ENCODE peak calls at places on chromosome 22, in eight cellular contexts. M is AG08396, X is AG10803, I is aorta, P is T-helper 22 cell, R is thoracic aorta, O is NCI-H526, N is ovary. E is an unnamed sample.

GRCh38 chr22:26406118-26406517 is 22.9 kb upstream of the ASPHD2 start:
- DNase-seq in M (peak; percentile 16), X (peak; percentile 17), I (no peak), P (no peak), R (no peak), O (no peak), N (no peak), E (peak; percentile 32)

GRCh38 chr22:28630185-28630580 is 49.5 kb downstream of the TTC28 start:
- DNase-seq in M (no peak), X (no peak), I (no peak), P (no peak), R (no peak), O (no peak), N (no peak), E (no peak)

GRCh38 chr22:28801845-28802594 is 1.7 kb upstream of the XBP1 start:
- DNase-seq in M (no peak), X (peak; percentile 18), I (no peak), P (no peak), R (no peak), O (no peak), N (peak; percentile 43), E (no peak)

GRCh38 chr22:44889233-44889878 is 120.4 kb downstream of the PHF21B start:
- DNase-seq in M (no peak), X (no peak), I (no peak), P (no peak), R (no peak), O (no peak), N (no peak), E (peak; percentile 16)

GRCh38 chr22:45263790-45264269 is 20.9 kb upstream of the UPK3A start:
- DNase-seq in M (peak; percentile 94), X (peak; percentile 87), I (peak; percentile 85), P (no peak), R (no peak), O (no peak), N (peak; percentile 75), E (peak; percentile 94)

GRCh38 chr22:23205330-23205729 is 25.0 kb downstream of the BCR start:
- DNase-seq in M (no peak), X (no peak), I (peak; percentile 64), P (no peak), R (no peak), O (no peak), N (no peak), E (no peak)

GRCh38 chr22:45069925-45070324 is 60.1 kb upstream of the PHF21B start:
- DNase-seq in M (no peak), X (no peak), I (no peak), P (no peak), R (no peak), O (no peak), N (no peak), E (no peak)

GRCh38 chr22:44860311-44860710 is 107.9 kb downstream of the ARHGAP8 start:
- DNase-seq in M (no peak), X (no peak), I (no peak), P (no peak), R (no peak), O (no peak), N (no peak), E (no peak)

GRCh38 chr22:45977551-45978274 is 751 bp upstream of the WNT7B start:
- DNase-seq in M (no peak), X (no peak), I (no peak), P (no peak), R (no peak), O (no peak), N (no peak), E (peak; percentile 53)

GRCh38 chr22:33242078-33242477 is 183.9 kb upstream of the SYN3 start:
- DNase-seq in M (no peak), X (no peak), I (no peak), P (no peak), R (no peak), O (no peak), N (no peak), E (no peak)

GRCh38 chr22:30201970-30202369 is 44.6 kb downstream of the LIF start:
- DNase-seq in M (no peak), X (peak; percentile 63), I (no peak), P (no peak), R (no peak), O (no peak), N (no peak), E (peak; percentile 56)

GRCh38 chr22:19876314-19876940 is 21.8 kb upstream of the GNB1L start:
- DNase-seq in M (no peak), X (no peak), I (peak; percentile 50), P (no peak), R (no peak), O (no peak), N (peak; percentile 17), E (no peak)

GRCh38 chr22:40462195-40462988 is 92.0 kb downstream of the SGSM3 start:
- DNase-seq in M (no peak), X (no peak), I (no peak), P (no peak), R (no peak), O (no peak), N (no peak), E (no peak)

GRCh38 chr22:38034278-38034882 is 22.8 kb upstream of the PICK1 start:
- DNase-seq in M (peak; percentile 96), X (peak; percentile 82), I (peak; percentile 88), P (no peak), R (peak; percentile 57), O (no peak), N (peak; percentile 50), E (peak; percentile 96)

GRCh38 chr22:43018615-43019014 is 3.7 kb upstream of the PACSIN2 start:
- DNase-seq in M (no peak), X (no peak), I (no peak), P (no peak), R (no peak), O (no peak), N (no peak), E (no peak)

GRCh38 chr22:37368058-37368457 is 59.2 kb downstream of the ELFN2 start:
- DNase-seq in M (no peak), X (no peak), I (no peak), P (no peak), R (no peak), O (no peak), N (no peak), E (no peak)

GRCh38 chr22:46731246-46732040 is 6.6 kb downstream of the CERK start:
- DNase-seq in M (peak; percentile 31), X (peak; percentile 39), I (peak; percentile 49), P (no peak), R (no peak), O (peak; percentile 12), N (no peak), E (peak; percentile 33)

GRCh38 chr22:36659762-36660509 is 43.6 kb downstream of the CACNG2 start:
- DNase-seq in M (peak; percentile 89), X (peak; percentile 88), I (peak; percentile 97), P (no peak), R (peak; percentile 85), O (no peak), N (peak; percentile 59), E (peak; percentile 96)

GRCh38 chr22:32255726-32256125 is 579 bp upstream of the SLC5A4 start:
- DNase-seq in M (no peak), X (no peak), I (no peak), P (no peak), R (no peak), O (no peak), N (no peak), E (no peak)

GRCh38 chr22:30267382-30268302 is 991 bp upstream of the OSM start:
- DNase-seq in M (no peak), X (no peak), I (no peak), P (peak; percentile 39), R (no peak), O (no peak), N (no peak), E (no peak)

GRCh38 chr22:43377486-43377995 is 34.3 kb upstream of the MPPED1 start:
- DNase-seq in M (no peak), X (peak; percentile 34), I (no peak), P (no peak), R (no peak), O (no peak), N (no peak), E (peak; percentile 24)

GRCh38 chr22:42976131-42976530 is 38.8 kb downstream of the PACSIN2 start:
- DNase-seq in M (no peak), X (no peak), I (no peak), P (no peak), R (no peak), O (no peak), N (no peak), E (no peak)

GRCh38 chr22:26953380-26953807 is 296.0 kb downstream of the MIAT start:
- DNase-seq in M (no peak), X (no peak), I (no peak), P (no peak), R (no peak), O (no peak), N (no peak), E (no peak)

GRCh38 chr22:24772493-24773220 is 1.9 kb downstream of the PIWIL3 start:
- DNase-seq in M (peak; percentile 53), X (peak; percentile 20), I (no peak), P (no peak), R (no peak), O (no peak), N (no peak), E (peak; percentile 51)

GRCh38 chr22:24155597-24156145 is 25.6 kb upstream of the SUSD2 start:
- DNase-seq in M (peak; percentile 88), X (peak; percentile 74), I (peak; percentile 91), P (no peak), R (no peak), O (no peak), N (peak; percentile 85), E (peak; percentile 93)

GRCh38 chr22:39518996-39519680 is 1.2 kb upstream of the ATF4 start:
- DNase-seq in M (peak; percentile 51), X (no peak), I (no peak), P (no peak), R (no peak), O (no peak), N (no peak), E (no peak)

GRCh38 chr22:47163876-47164513 is 401.5 kb downstream of the TBC1D22A start:
- DNase-seq in M (no peak), X (no peak), I (peak; percentile 35), P (no peak), R (no peak), O (no peak), N (peak; percentile 14), E (no peak)

GRCh38 chr22:38413085-38414008 is 41.7 kb downstream of the KCNJ4 start:
- DNase-seq in M (peak; percentile 59), X (no peak), I (no peak), P (no peak), R (no peak), O (no peak), N (no peak), E (peak; percentile 34)

GRCh38 chr22:38262051-38262795 is 10.6 kb downstream of the TMEM184B start:
- DNase-seq in M (no peak), X (no peak), I (peak; percentile 61), P (no peak), R (no peak), O (no peak), N (peak; percentile 60), E (peak; percentile 57)

GRCh38 chr22:37328017-37328416 is 45.7 kb downstream of the CYTH4 start:
- DNase-seq in M (peak; percentile 51), X (peak; percentile 81), I (no peak), P (no peak), R (no peak), O (no peak), N (no peak), E (peak; percentile 91)

GRCh38 chr22:42472671-42473070 is 40.5 kb upstream of the NFAM1 start:
- DNase-seq in M (no peak), X (no peak), I (no peak), P (no peak), R (no peak), O (no peak), N (no peak), E (no peak)

GRCh38 chr22:36816635-36817428 is at the start of gene PVALB:
- DNase-seq in M (peak; percentile 75), X (no peak), I (no peak), P (no peak), R (no peak), O (no peak), N (no peak), E (peak; percentile 55)

GRCh38 chr22:36220457-36220921 is 18.8 kb downstream of the APOL2 start:
- DNase-seq in M (no peak), X (peak; percentile 51), I (no peak), P (no peak), R (no peak), O (no peak), N (peak; percentile 48), E (peak; percentile 92)

GRCh38 chr22:40509401-40510134 is 127.0 kb downstream of the MRTFA start:
- DNase-seq in M (peak; percentile 48), X (peak; percentile 96), I (peak; percentile 70), P (no peak), R (no peak), O (no peak), N (peak; percentile 84), E (peak; percentile 86)